ENCODE peak calls at places on chromosome X, in ten cellular contexts. P, W, R, H, U, J, F, Q, N and Z are unnamed samples.

GRCh38 chrX:136768469-136769084 is 12.2 kb downstream of the ARHGEF6 start:
- DNase-seq in P (no peak), W (no peak), R (peak), H (peak), U (no peak), J (peak), F (peak), Q (no peak), N (peak), Z (no peak)

GRCh38 chrX:120773801-120774200 is 101.9 kb downstream of the CT47B1 start:
- DNase-seq in P (no peak), W (no peak), R (no peak), H (no peak), U (no peak), J (no peak), F (no peak), Q (no peak), N (no peak), Z (no peak)

GRCh38 chrX:45138525-45138924 is 62.2 kb downstream of the DIPK2B start:
- DNase-seq in P (no peak), W (no peak), R (no peak), H (no peak), U (no peak), J (no peak), F (no peak), Q (no peak), N (no peak), Z (no peak)

GRCh38 chrX:48695524-48695875 is 1.0 kb upstream of the SUV39H1 start:
- DNase-seq in P (no peak), W (no peak), R (peak), H (no peak), U (no peak), J (no peak), F (no peak), Q (no peak), N (no peak), Z (no peak)

GRCh38 chrX:41334866-41335589 is 1.1 kb downstream of the DDX3X start:
- DNase-seq in P (peak), W (peak), R (peak), H (no peak), U (peak), J (peak), F (peak), Q (peak), N (peak), Z (no peak)

GRCh38 chrX:115719171-115719570 is 158.2 kb downstream of the PLS3 start:
- DNase-seq in P (no peak), W (no peak), R (no peak), H (no peak), U (no peak), J (no peak), F (no peak), Q (no peak), N (no peak), Z (no peak)

GRCh38 chrX:5907202-5907601 is 321.5 kb downstream of the NLGN4X start:
- DNase-seq in P (no peak), W (no peak), R (no peak), H (no peak), U (no peak), J (no peak), F (no peak), Q (no peak), N (no peak), Z (no peak)

GRCh38 chrX:101904996-101905395 is 26.8 kb downstream of the ZMAT1 start:
- DNase-seq in P (no peak), W (no peak), R (no peak), H (no peak), U (no peak), J (no peak), F (no peak), Q (no peak), N (no peak), Z (no peak)

GRCh38 chrX:41923925-41924693 is 755 bp upstream of the CASK start:
- DNase-seq in P (peak), W (no peak), R (peak), H (no peak), U (no peak), J (no peak), F (peak), Q (no peak), N (peak), Z (peak)

GRCh38 chrX:152641256-152641875 is 3.7 kb downstream of the GABRQ start:
- DNase-seq in P (no peak), W (no peak), R (no peak), H (no peak), U (peak), J (no peak), F (no peak), Q (no peak), N (no peak), Z (no peak)

GRCh38 chrX:9148626-9149385 is 114.9 kb upstream of the FAM9B start:
- DNase-seq in P (no peak), W (no peak), R (peak), H (no peak), U (no peak), J (no peak), F (no peak), Q (no peak), N (peak), Z (no peak)

GRCh38 chrX:136931661-136932060 is 51.1 kb upstream of the RBMX start:
- DNase-seq in P (no peak), W (no peak), R (no peak), H (no peak), U (no peak), J (no peak), F (no peak), Q (no peak), N (no peak), Z (no peak)

GRCh38 chrX:47745386-47745785 is 86.4 kb upstream of the UXT start:
- DNase-seq in P (no peak), W (no peak), R (no peak), H (no peak), U (no peak), J (no peak), F (no peak), Q (no peak), N (no peak), Z (no peak)

GRCh38 chrX:112834016-112834855 is 6.4 kb downstream of the AMOT start:
- DNase-seq in P (no peak), W (no peak), R (peak), H (peak), U (no peak), J (no peak), F (no peak), Q (no peak), N (peak), Z (no peak)

GRCh38 chrX:46838974-46839480 is 2.2 kb downstream of the RP2 start:
- DNase-seq in P (no peak), W (no peak), R (peak), H (no peak), U (peak), J (no peak), F (no peak), Q (no peak), N (no peak), Z (no peak)

GRCh38 chrX:109934434-109934833 is 68.5 kb upstream of the TMEM164 start:
- DNase-seq in P (no peak), W (no peak), R (peak), H (no peak), U (no peak), J (no peak), F (no peak), Q (no peak), N (peak), Z (no peak)

GRCh38 chrX:19991350-19991718 is 473 bp upstream of the BCLAF3 start:
- DNase-seq in P (no peak), W (no peak), R (no peak), H (no peak), U (peak), J (no peak), F (no peak), Q (no peak), N (no peak), Z (no peak)

GRCh38 chrX:150958177-150958576 is 25.0 kb upstream of the HMGB3 start:
- DNase-seq in P (no peak), W (no peak), R (no peak), H (no peak), U (no peak), J (no peak), F (no peak), Q (no peak), N (no peak), Z (no peak)

GRCh38 chrX:42123369-42123768 is 200.0 kb upstream of the CASK start:
- DNase-seq in P (no peak), W (no peak), R (no peak), H (no peak), U (no peak), J (no peak), F (no peak), Q (no peak), N (no peak), Z (no peak)

GRCh38 chrX:51860679-51861078 is 32.7 kb upstream of the MAGED1 start:
- DNase-seq in P (no peak), W (no peak), R (peak), H (no peak), U (peak), J (no peak), F (peak), Q (no peak), N (peak), Z (peak)

GRCh38 chrX:107574711-107575110 is 53.6 kb upstream of the PRPS1 start:
- DNase-seq in P (no peak), W (no peak), R (peak), H (no peak), U (no peak), J (no peak), F (no peak), Q (no peak), N (no peak), Z (no peak)

GRCh38 chrX:2732649-2733048 is 19.2 kb upstream of the XG start:
- DNase-seq in P (no peak), W (no peak), R (no peak), H (no peak), U (no peak), J (no peak), F (no peak), Q (no peak), N (no peak), Z (no peak)

GRCh38 chrX:17580529-17581155 is 156.7 kb upstream of the SCML1 start:
- DNase-seq in P (no peak), W (no peak), R (peak), H (peak), U (no peak), J (peak), F (no peak), Q (no peak), N (peak), Z (no peak)

GRCh38 chrX:40152706-40153334 is 55.1 kb upstream of the BCOR start:
- DNase-seq in P (peak), W (no peak), R (no peak), H (no peak), U (no peak), J (peak), F (peak), Q (no peak), N (no peak), Z (no peak)

GRCh38 chrX:84187501-84188319 is at the start of gene RPS6KA6:
- DNase-seq in P (peak), W (no peak), R (peak), H (no peak), U (peak), J (peak), F (peak), Q (peak), N (peak), Z (no peak)

GRCh38 chrX:153722704-153723350 is 1.4 kb downstream of the BCAP31 start:
- DNase-seq in P (peak), W (no peak), R (no peak), H (no peak), U (no peak), J (no peak), F (no peak), Q (no peak), N (no peak), Z (no peak)

GRCh38 chrX:4550018-4550417 is 836.6 kb upstream of the PRKX start:
- DNase-seq in P (no peak), W (no peak), R (no peak), H (no peak), U (peak), J (no peak), F (no peak), Q (no peak), N (no peak), Z (peak)
- H3K4me3 ChIP-seq in P (no peak), W (no peak), R (no peak), H (no peak), U (no peak), J (no peak), F (no peak), Q (no peak), N (no peak), Z (no peak)

DNA sequence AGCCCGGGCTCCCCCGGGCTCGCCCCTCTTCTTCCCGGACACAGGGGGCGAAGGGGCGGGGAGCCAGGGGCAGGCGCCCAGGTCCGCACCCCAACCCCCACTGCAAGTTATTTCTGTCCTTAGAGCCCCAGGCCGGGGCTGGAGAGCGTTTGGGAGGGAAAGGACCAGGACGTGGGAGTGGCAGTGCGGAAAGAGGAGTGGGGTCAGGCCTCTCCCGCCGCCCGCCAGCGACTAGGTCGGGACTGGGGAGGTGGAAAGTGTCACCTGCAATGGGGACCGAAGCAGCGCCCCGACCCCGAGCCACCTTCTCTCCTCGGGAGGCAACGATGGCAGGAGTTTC is 351 bp downstream of the CCDC160 start:
- DNase-seq in P (no peak), W (no peak), R (no peak), H (no peak), U (no peak), J (no peak), F (no peak), Q (no peak), N (no peak), Z (no peak)
- H3K4me3 ChIP-seq in P (peak), W (peak), R (peak), H (no peak), U (no peak), J (peak), F (peak), Q (peak), N (peak), Z (no peak)

GRCh38 chrX:68827848-68828562 is 816 bp upstream of the EFNB1 start:
- DNase-seq in P (peak), W (peak), R (peak), H (no peak), U (peak), J (peak), F (peak), Q (peak), N (peak), Z (peak)
- H3K4me3 ChIP-seq in P (peak), W (peak), R (peak), H (peak), U (peak), J (peak), F (peak), Q (peak), N (peak), Z (peak)

GRCh38 chrX:56233682-56234081 is 1.5 kb downstream of the KLF8 start:
- DNase-seq in P (no peak), W (peak), R (no peak), H (no peak), U (no peak), J (peak), F (peak), Q (peak), N (peak), Z (no peak)
- H3K4me3 ChIP-seq in P (no peak), W (peak), R (no peak), H (no peak), U (no peak), J (peak), F (no peak), Q (peak), N (no peak), Z (no peak)